ENCODE peak calls at places on chromosomes 12 and 14, in eight cellular contexts. X, M, G, P, A, F, Z and R are unnamed samples.

GRCh38 chr14:34502826-34503225 is 36.7 kb downstream of the EAPP start:
- DNase-seq in A (no peak), X (no peak), G (no peak), P (no peak), Z (no peak), F (no peak), M (no peak), R (no peak)

GRCh38 chr14:70905316-70905715 is 1.9 kb upstream of the PCNX1 start:
- DNase-seq in F (no peak), P (no peak), M (no peak), Z (no peak), A (no peak), G (peak; percentile 23), X (no peak), R (no peak)

GRCh38 chr14:21191261-21191808 is 35.5 kb upstream of the OR5AU1 start:
- DNase-seq in X (no peak), F (no peak), G (no peak), Z (no peak), M (no peak), A (no peak), P (no peak), R (no peak)

GRCh38 chr14:54681819-54682261 is 114.9 kb downstream of the SAMD4A start:
- DNase-seq in G (no peak), Z (no peak), P (no peak), X (no peak), F (no peak), M (no peak), A (peak; percentile 68), R (no peak)

GRCh38 chr12:29314421-29314820 is 66.6 kb downstream of the ERGIC2 start:
- DNase-seq in G (no peak), X (no peak), Z (no peak), P (no peak), A (peak; percentile 18), F (no peak), M (peak; percentile 46), R (peak; percentile 3)

GRCh38 chr14:52365071-52365470 is 51.0 kb downstream of the PTGER2 start:
- DNase-seq in P (no peak), G (no peak), A (no peak), M (no peak), Z (no peak), F (no peak), X (no peak), R (no peak)

GRCh38 chr14:75258079-75258802 is 20.4 kb upstream of the FOS start:
- DNase-seq in Z (no peak), G (no peak), P (no peak), F (no peak), A (no peak), M (no peak), X (no peak), R (no peak)

GRCh38 chr12:52494100-52494499 is 1.0 kb upstream of the KRT6A start:
- DNase-seq in F (no peak), M (no peak), X (no peak), G (no peak), P (no peak), A (no peak), Z (no peak), R (no peak)

GRCh38 chr14:74955229-74955999 is at the start of gene PGF:
- DNase-seq in Z (peak; percentile 70), A (peak; percentile 44), P (no peak), M (peak; percentile 36), X (peak; percentile 75), F (no peak), G (peak; percentile 76), R (no peak)

GRCh38 chr14:83993545-83993944 is 1536.4 kb upstream of the FLRT2 start:
- DNase-seq in M (no peak), F (no peak), A (no peak), P (no peak), Z (no peak), G (no peak), X (no peak), R (no peak)

GRCh38 chr12:107352347-107353081 is 259.2 kb upstream of the CRY1 start:
- DNase-seq in X (no peak), Z (no peak), M (no peak), G (no peak), P (no peak), F (no peak), A (peak; percentile 23), R (no peak)

GRCh38 chr12:4908694-4909396 is 860 bp upstream of the KCNA1 start:
- DNase-seq in G (no peak), X (no peak), P (no peak), A (no peak), M (no peak), Z (peak; percentile 95), F (peak; percentile 18), R (peak; percentile 31)

GRCh38 chr12:21818627-21819026 is 44.1 kb upstream of the KCNJ8 start:
- DNase-seq in G (no peak), F (no peak), P (no peak), X (no peak), Z (no peak), M (no peak), A (no peak), R (no peak)

GRCh38 chr12:81080431-81080983 is 2.6 kb downstream of the ACSS3 start:
- DNase-seq in G (no peak), A (no peak), X (no peak), Z (peak; percentile 86), M (no peak), F (no peak), P (no peak), R (no peak)

GRCh38 chr14:56119221-56119967 is 1.2 kb downstream of the PELI2 start:
- DNase-seq in G (peak; percentile 58), P (peak; percentile 31), M (no peak), X (no peak), A (peak; percentile 47), F (peak; percentile 39), Z (peak; percentile 73), R (peak; percentile 8)

GRCh38 chr14:55752580-55753365 is 172.8 kb downstream of the KTN1 start:
- DNase-seq in A (no peak), M (no peak), X (no peak), P (no peak), Z (peak; percentile 30), G (peak; percentile 19), F (no peak), R (no peak)

GRCh38 chr12:2353281-2353680 is 300.5 kb downstream of the CACNA1C start:
- DNase-seq in X (no peak), P (no peak), M (no peak), F (no peak), A (no peak), G (no peak), Z (no peak), R (no peak)

GRCh38 chr12:122721057-122721545 is 4.5 kb upstream of the HCAR3 start:
- DNase-seq in A (no peak), X (no peak), F (no peak), M (no peak), G (no peak), Z (no peak), P (no peak), R (no peak)

GRCh38 chr14:29846339-29847129 is 81.1 kb downstream of the PRKD1 start:
- DNase-seq in P (no peak), G (no peak), A (no peak), X (no peak), Z (no peak), F (no peak), M (no peak), R (no peak)

GRCh38 chr14:104876251-104876699 is 11.2 kb downstream of the CEP170B start:
- DNase-seq in A (peak; percentile 24), M (no peak), Z (peak; percentile 71), P (no peak), X (no peak), G (peak; percentile 25), F (no peak), R (no peak)

GRCh38 chr12:101839324-101840283 is 8.8 kb upstream of the GNPTAB start:
- DNase-seq in F (peak; percentile 21), Z (peak; percentile 65), G (peak; percentile 75), X (peak; percentile 55), P (peak; percentile 69), A (peak; percentile 80), M (peak; percentile 65), R (peak; percentile 30)

GRCh38 chr12:10184261-10184843 is 5.5 kb downstream of the TMEM52B start:
- DNase-seq in F (no peak), A (no peak), X (no peak), M (no peak), G (no peak), Z (no peak), P (no peak), R (no peak)

GRCh38 chr12:53378705-53379388 is 1.1 kb upstream of the SP1 start:
- DNase-seq in X (no peak), Z (peak; percentile 41), M (no peak), F (no peak), P (no peak), A (no peak), G (no peak), R (no peak)

GRCh38 chr12:19220205-19220604 is 90.7 kb downstream of the PLEKHA5 start:
- DNase-seq in P (no peak), F (no peak), X (no peak), A (no peak), G (no peak), M (no peak), Z (no peak), R (no peak)

GRCh38 chr12:5230151-5230550 is 186.5 kb downstream of the KCNA5 start:
- DNase-seq in A (no peak), P (no peak), F (no peak), G (no peak), X (no peak), Z (no peak), M (no peak), R (no peak)

GRCh38 chr12:13745100-13745678 is 236.2 kb downstream of the GRIN2B start:
- DNase-seq in G (peak; percentile 36), Z (no peak), X (peak; percentile 52), P (no peak), F (no peak), A (no peak), M (no peak), R (no peak)

GRCh38 chr14:100408350-100409015 is 85.3 kb downstream of the SLC25A47 start:
- DNase-seq in P (no peak), F (no peak), X (no peak), Z (peak; percentile 36), G (no peak), M (no peak), A (no peak), R (no peak)

GRCh38 chr12:32688786-32689185 is 9.7 kb downstream of the DNM1L start:
- DNase-seq in Z (peak; percentile 44), P (no peak), A (no peak), M (no peak), G (no peak), X (no peak), F (no peak), R (no peak)

GRCh38 chr12:95227818-95228356 is 10.3 kb downstream of the VEZT start:
- DNase-seq in M (no peak), G (no peak), A (peak; percentile 55), F (no peak), P (no peak), X (no peak), Z (no peak), R (no peak)

GRCh38 chr12:10771132-10771733 is 31.2 kb downstream of the TAS2R7 start:
- DNase-seq in X (no peak), A (peak; percentile 52), M (no peak), P (peak; percentile 27), F (peak; percentile 14), Z (peak; percentile 21), G (no peak), R (no peak)

GRCh38 chr14:67705211-67705610 is 3.5 kb downstream of the RDH12 start:
- DNase-seq in A (no peak), G (no peak), X (no peak), P (no peak), Z (no peak), M (no peak), F (no peak), R (no peak)

GRCh38 chr14:94748667-94749347 is 21.1 kb downstream of the GSC start:
- DNase-seq in Z (peak; percentile 68), P (no peak), M (no peak), A (peak; percentile 28), F (no peak), G (peak; percentile 41), X (no peak), R (no peak)

GRCh38 chr14:56885795-56886194 is 75.5 kb upstream of the OTX2 start:
- DNase-seq in Z (peak; percentile 46), M (no peak), G (no peak), F (no peak), A (no peak), P (no peak), X (no peak), R (no peak)

GRCh38 chr14:75123991-75124390 is 2.9 kb downstream of the NEK9 start:
- DNase-seq in Z (peak; percentile 31), P (no peak), X (no peak), F (no peak), G (no peak), A (peak; percentile 64), M (no peak), R (no peak)